ENCODE peak calls at places on chromosomes 1 and 21, in seven cellular contexts. Y is ACHN; W is cardiac fibroblast; P is activated T-cell treated with anti-CD3 and anti-CD28 coated beads, Interleukin-2, amount 50 U/mL, for 72 hours; U is EH; T is fibroblast of pulmonary artery; M is Calu3. N is an unnamed sample.

GRCh38 chr1:70719164-70719563 is 308.1 kb downstream of the CTH start:
- DNase-seq in Y (no peak), W (no peak), P (no peak), U (no peak), T (no peak), M (no peak), N (no peak)

GRCh38 chr1:20440785-20441200 is 45.2 kb downstream of the CAMK2N1 start:
- DNase-seq in Y (peak; percentile 42), W (peak; percentile 50), P (peak; percentile 61), U (peak; percentile 66), T (peak; percentile 53), M (peak; percentile 64), N (peak; percentile 28)

GRCh38 chr1:196896355-196896754 is 8.5 kb downstream of the CFHR4 start:
- DNase-seq in Y (no peak), W (no peak), P (no peak), U (no peak), T (no peak), M (no peak), N (no peak)

GRCh38 chr21:29297483-29298347 is 1.0 kb upstream of the BACH1 start:
- DNase-seq in Y (no peak), W (no peak), P (no peak), U (no peak), T (no peak), M (no peak), N (no peak)

GRCh38 chr1:1284370-1285101 is 4.3 kb downstream of the SCNN1D start:
- DNase-seq in Y (no peak), W (no peak), P (no peak), U (no peak), T (no peak), M (no peak), N (no peak)

GRCh38 chr1:162704673-162705424 is 72.6 kb downstream of the DDR2 start:
- DNase-seq in Y (no peak), W (no peak), P (no peak), U (no peak), T (no peak), M (no peak), N (no peak)

GRCh38 chr1:156845055-156845952 is 13.6 kb downstream of the INSRR start:
- DNase-seq in Y (no peak), W (no peak), P (peak; percentile 51), U (no peak), T (no peak), M (no peak), N (no peak)

GRCh38 chr1:15304708-15305326 is 57.8 kb downstream of the FHAD1 start:
- DNase-seq in Y (peak; percentile 33), W (peak; percentile 42), P (peak; percentile 65), U (peak; percentile 35), T (peak; percentile 50), M (peak; percentile 74), N (peak; percentile 53)

GRCh38 chr1:226121587-226122400 is 59.3 kb downstream of the H3-3A start:
- DNase-seq in Y (peak; percentile 60), W (peak; percentile 54), P (peak; percentile 79), U (peak; percentile 50), T (no peak), M (peak; percentile 90), N (peak; percentile 21)

GRCh38 chr1:41631971-41632370 is 147.5 kb upstream of the EDN2 start:
- DNase-seq in Y (no peak), W (no peak), P (no peak), U (peak; percentile 75), T (no peak), M (no peak), N (peak; percentile 46)

GRCh38 chr21:46455575-46456385 is 2.9 kb upstream of the DIP2A start:
- DNase-seq in Y (no peak), W (peak; percentile 88), P (no peak), U (peak; percentile 86), T (peak; percentile 93), M (no peak), N (peak; percentile 59)

GRCh38 chr1:198169704-198170103 is 12.9 kb downstream of the NEK7 start:
- DNase-seq in Y (no peak), W (no peak), P (no peak), U (no peak), T (peak; percentile 42), M (no peak), N (no peak)

GRCh38 chr1:23978825-23979224 is 1.3 kb downstream of the SRSF10 start:
- DNase-seq in Y (no peak), W (no peak), P (no peak), U (no peak), T (no peak), M (no peak), N (no peak)

GRCh38 chr1:27831568-27832410 is 1.2 kb downstream of the PPP1R8 start:
- DNase-seq in Y (no peak), W (no peak), P (no peak), U (peak; percentile 31), T (peak; percentile 13), M (no peak), N (no peak)

GRCh38 chr1:221832151-221832550 is 90.3 kb upstream of the DUSP10 start:
- DNase-seq in Y (no peak), W (no peak), P (no peak), U (peak; percentile 38), T (no peak), M (no peak), N (no peak)

GRCh38 chr1:114756009-114756892 is 1.5 kb downstream of the CSDE1 start:
- DNase-seq in Y (no peak), W (no peak), P (no peak), U (no peak), T (no peak), M (no peak), N (no peak)

GRCh38 chr21:16587141-16587570 is 857.4 kb downstream of the USP25 start:
- DNase-seq in Y (peak; percentile 75), W (peak; percentile 80), P (no peak), U (no peak), T (peak; percentile 87), M (peak; percentile 45), N (peak; percentile 61)

GRCh38 chr1:230735447-230735846 is 11.7 kb upstream of the CAPN9 start:
- DNase-seq in Y (no peak), W (no peak), P (no peak), U (no peak), T (no peak), M (peak; percentile 87), N (no peak)

GRCh38 chr1:234114648-234115307 is 210.3 kb downstream of the SLC35F3 start:
- DNase-seq in Y (peak; percentile 70), W (peak; percentile 72), P (peak; percentile 9), U (peak; percentile 68), T (peak; percentile 71), M (peak; percentile 28), N (peak; percentile 47)

GRCh38 chr1:1687846-1688245 is 4.7 kb downstream of the SLC35E2B start:
- DNase-seq in Y (no peak), W (no peak), P (no peak), U (no peak), T (no peak), M (no peak), N (no peak)

GRCh38 chr1:43612406-43612805 is 37.5 kb upstream of the KDM4A start:
- DNase-seq in Y (no peak), W (no peak), P (no peak), U (no peak), T (no peak), M (no peak), N (no peak)

GRCh38 chr1:45299981-45300668 is 26.6 kb upstream of the HPDL start:
- DNase-seq in Y (peak; percentile 54), W (peak; percentile 89), P (peak; percentile 40), U (peak; percentile 78), T (peak; percentile 91), M (peak; percentile 36), N (peak; percentile 69)

GRCh38 chr1:19450811-19451564 is 34.4 kb downstream of the CAPZB start:
- DNase-seq in Y (peak; percentile 63), W (peak; percentile 92), P (no peak), U (peak; percentile 97), T (peak; percentile 93), M (no peak), N (peak; percentile 96)

GRCh38 chr1:46991083-46991923 is 32.2 kb upstream of the CYP4X1 start:
- DNase-seq in Y (peak; percentile 38), W (peak; percentile 12), P (no peak), U (no peak), T (no peak), M (peak; percentile 6), N (no peak)

GRCh38 chr21:39313457-39314154 is at the start of gene BRWD1:
- DNase-seq in Y (peak; percentile 77), W (peak; percentile 93), P (peak; percentile 84), U (peak; percentile 81), T (peak; percentile 84), M (peak; percentile 81), N (peak; percentile 84)

GRCh38 chr1:8418301-8418700 is 100.4 kb downstream of the SLC45A1 start:
- DNase-seq in Y (no peak), W (no peak), P (no peak), U (no peak), T (no peak), M (no peak), N (no peak)

GRCh38 chr1:28779751-28780150 is 32.2 kb upstream of the OPRD1 start:
- DNase-seq in Y (no peak), W (no peak), P (no peak), U (peak; percentile 12), T (no peak), M (no peak), N (no peak)

GRCh38 chr1:42259739-42260064 is 75.3 kb downstream of the FOXJ3 start:
- DNase-seq in Y (no peak), W (no peak), P (no peak), U (peak; percentile 29), T (peak; percentile 21), M (no peak), N (no peak)

GRCh38 chr1:246142320-246142893 is 364.7 kb downstream of the SMYD3 start:
- DNase-seq in Y (peak; percentile 97), W (peak; percentile 92), P (no peak), U (peak; percentile 94), T (peak; percentile 95), M (peak; percentile 25), N (peak; percentile 90)

GRCh38 chr1:43797926-43798325 is 90.6 kb downstream of the ST3GAL3 start:
- DNase-seq in Y (no peak), W (no peak), P (no peak), U (no peak), T (no peak), M (no peak), N (no peak)

GRCh38 chr1:24507423-24507804 is 4.8 kb downstream of the RCAN3 start:
- DNase-seq in Y (no peak), W (no peak), P (peak; percentile 22), U (no peak), T (no peak), M (no peak), N (no peak)

GRCh38 chr1:206923009-206923960 is 1.5 kb upstream of the FCMR start:
- DNase-seq in Y (no peak), W (no peak), P (peak; percentile 79), U (no peak), T (no peak), M (no peak), N (no peak)

GRCh38 chr1:185646202-185646683 is 87.9 kb upstream of the HMCN1 start:
- DNase-seq in Y (peak; percentile 97), W (peak; percentile 98), P (no peak), U (peak; percentile 100), T (peak; percentile 99), M (peak; percentile 80), N (peak; percentile 80)

GRCh38 chr21:43723648-43724047 is 4.7 kb downstream of the PDXK start:
- DNase-seq in Y (no peak), W (no peak), P (no peak), U (no peak), T (no peak), M (no peak), N (no peak)

N was measured in HCEC 1CT.